ENCODE peak calls at places on chromosomes 7 and 10, in six cellular contexts. A, B, F, V, T and D are unnamed samples.

GRCh38 chr7:135662373-135663114 is at the start of gene STMP1:
- DNase-seq in A (peak), B (peak), F (peak), V (peak), T (peak), D (peak)

GRCh38 chr7:69677905-69678793 is 79.9 kb downstream of the AUTS2 start:
- DNase-seq in A (no peak), B (no peak), F (no peak), V (no peak), T (no peak), D (no peak)

GRCh38 chr10:56496087-56496486 is 135.0 kb upstream of the ZWINT start:
- DNase-seq in A (no peak), B (no peak), F (no peak), V (no peak), T (no peak), D (no peak)

GRCh38 chr7:91142743-91143142 is 121.5 kb upstream of the FZD1 start:
- DNase-seq in A (no peak), B (no peak), F (no peak), V (no peak), T (no peak), D (no peak)

GRCh38 chr10:60238408-60239100 is 151.1 kb downstream of the ANK3 start:
- DNase-seq in A (peak), B (peak), F (peak), V (no peak), T (peak), D (no peak)

GRCh38 chr7:28433604-28434254 is 21.4 kb downstream of the CREB5 start:
- DNase-seq in A (peak), B (peak), F (no peak), V (no peak), T (peak), D (no peak)

GRCh38 chr10:761376-761775 is 71.9 kb upstream of the DIP2C start:
- DNase-seq in A (no peak), B (no peak), F (no peak), V (no peak), T (peak), D (no peak)

GRCh38 chr7:102300643-102301211 is 14.1 kb downstream of the SH2B2 start:
- DNase-seq in A (no peak), B (no peak), F (no peak), V (no peak), T (no peak), D (no peak)

GRCh38 chr7:2478387-2478760 is 2.2 kb upstream of the GRIFIN start:
- DNase-seq in A (peak), B (no peak), F (no peak), V (no peak), T (peak), D (no peak)

GRCh38 chr7:137975223-137975622 is 26.7 kb downstream of the CREB3L2 start:
- DNase-seq in A (no peak), B (no peak), F (peak), V (no peak), T (no peak), D (no peak)